ENCODE peak calls at places on chromosomes 6 and 20, in seven cellular contexts. S, R, J, U, O, H and V are unnamed samples.

GRCh38 chr6:7996538-7997225 is 67.5 kb downstream of the BLOC1S5 start:
- DNase-seq in S (no peak), R (no peak), J (peak), U (no peak), O (no peak), H (no peak), V (peak)

GRCh38 chr6:108760158-108761050 is 87.8 kb upstream of the ARMC2 start:
- DNase-seq in S (no peak), R (no peak), J (no peak), U (no peak), O (no peak), H (no peak), V (no peak)

GRCh38 chr20:63625771-63626423 is 1.0 kb downstream of the GMEB2 start:
- DNase-seq in S (no peak), R (no peak), J (peak), U (no peak), O (no peak), H (peak), V (no peak)

GRCh38 chr6:6751615-6752014 is 163.1 kb downstream of the LY86 start:
- DNase-seq in S (peak), R (no peak), J (no peak), U (no peak), O (no peak), H (peak), V (no peak)

GRCh38 chr6:155292711-155293110 is 21.6 kb downstream of the TFB1M start:
- DNase-seq in S (no peak), R (no peak), J (no peak), U (no peak), O (no peak), H (no peak), V (no peak)

GRCh38 chr6:106094964-106095335 is 8.8 kb downstream of the PRDM1 start:
- DNase-seq in S (no peak), R (no peak), J (no peak), U (no peak), O (no peak), H (no peak), V (no peak)

GRCh38 chr20:63846128-63846771 is 15.0 kb upstream of the ABHD16B start:
- DNase-seq in S (no peak), R (peak), J (peak), U (no peak), O (no peak), H (peak), V (peak)

GRCh38 chr20:53891306-53891894 is 179.0 kb downstream of the BCAS1 start:
- DNase-seq in S (no peak), R (no peak), J (no peak), U (no peak), O (no peak), H (no peak), V (no peak)

GRCh38 chr6:13614126-13614925 is 809 bp upstream of the NOL7 start:
- DNase-seq in S (no peak), R (no peak), J (peak), U (no peak), O (no peak), H (no peak), V (peak)

GRCh38 chr6:40274058-40274457 is 313.1 kb downstream of the LRFN2 start:
- DNase-seq in S (no peak), R (no peak), J (no peak), U (no peak), O (no peak), H (no peak), V (no peak)

GRCh38 chr6:20805027-20805426 is 270.8 kb downstream of the CDKAL1 start:
- DNase-seq in S (no peak), R (no peak), J (no peak), U (no peak), O (no peak), H (no peak), V (no peak)

GRCh38 chr20:58555078-58555765 is 40.0 kb upstream of the APCDD1L start:
- DNase-seq in S (no peak), R (no peak), J (no peak), U (no peak), O (no peak), H (no peak), V (no peak)

GRCh38 chr6:82397962-82398692 is 34.5 kb downstream of the TPBG start:
- DNase-seq in S (no peak), R (no peak), J (no peak), U (no peak), O (no peak), H (no peak), V (no peak)

GRCh38 chr6:134614606-134615485 is 296.9 kb upstream of the SGK1 start:
- DNase-seq in S (no peak), R (no peak), J (no peak), U (no peak), O (no peak), H (no peak), V (no peak)

GRCh38 chr20:10770753-10771152 is 97.0 kb upstream of the JAG1 start:
- DNase-seq in S (no peak), R (no peak), J (no peak), U (no peak), O (no peak), H (no peak), V (no peak)

GRCh38 chr20:17835240-17835940 is 133.2 kb downstream of the SNX5 start:
- DNase-seq in S (peak), R (no peak), J (no peak), U (no peak), O (no peak), H (no peak), V (no peak)

GRCh38 chr6:113495521-113495920 is 361.6 kb upstream of the MARCKS start:
- DNase-seq in S (no peak), R (no peak), J (no peak), U (no peak), O (no peak), H (no peak), V (no peak)

GRCh38 chr6:8335896-8336295 is 99.4 kb downstream of the SLC35B3 start:
- DNase-seq in S (no peak), R (no peak), J (no peak), U (no peak), O (no peak), H (no peak), V (no peak)

GRCh38 chr6:40710626-40711354 is 123.6 kb upstream of the LRFN2 start:
- DNase-seq in S (no peak), R (no peak), J (no peak), U (peak), O (no peak), H (no peak), V (no peak)

GRCh38 chr6:99613398-99613704 is 6.7 kb downstream of the PRDM13 start:
- DNase-seq in S (no peak), R (peak), J (no peak), U (no peak), O (no peak), H (no peak), V (peak)

GRCh38 chr20:45823949-45824835 is 2.9 kb downstream of the TNNC2 start:
- DNase-seq in S (no peak), R (peak), J (peak), U (no peak), O (peak), H (no peak), V (no peak)

GRCh38 chr6:82741996-82742385 is 323.6 kb downstream of the UBE3D start:
- DNase-seq in S (no peak), R (no peak), J (no peak), U (no peak), O (no peak), H (no peak), V (no peak)

GRCh38 chr6:72466971-72467566 is 154.8 kb upstream of the KCNQ5 start:
- DNase-seq in S (no peak), R (no peak), J (no peak), U (no peak), O (no peak), H (no peak), V (no peak)

GRCh38 chr20:63508072-63508768 is 9.3 kb upstream of the EEF1A2 start:
- DNase-seq in S (no peak), R (no peak), J (no peak), U (no peak), O (no peak), H (no peak), V (no peak)

DNA sequence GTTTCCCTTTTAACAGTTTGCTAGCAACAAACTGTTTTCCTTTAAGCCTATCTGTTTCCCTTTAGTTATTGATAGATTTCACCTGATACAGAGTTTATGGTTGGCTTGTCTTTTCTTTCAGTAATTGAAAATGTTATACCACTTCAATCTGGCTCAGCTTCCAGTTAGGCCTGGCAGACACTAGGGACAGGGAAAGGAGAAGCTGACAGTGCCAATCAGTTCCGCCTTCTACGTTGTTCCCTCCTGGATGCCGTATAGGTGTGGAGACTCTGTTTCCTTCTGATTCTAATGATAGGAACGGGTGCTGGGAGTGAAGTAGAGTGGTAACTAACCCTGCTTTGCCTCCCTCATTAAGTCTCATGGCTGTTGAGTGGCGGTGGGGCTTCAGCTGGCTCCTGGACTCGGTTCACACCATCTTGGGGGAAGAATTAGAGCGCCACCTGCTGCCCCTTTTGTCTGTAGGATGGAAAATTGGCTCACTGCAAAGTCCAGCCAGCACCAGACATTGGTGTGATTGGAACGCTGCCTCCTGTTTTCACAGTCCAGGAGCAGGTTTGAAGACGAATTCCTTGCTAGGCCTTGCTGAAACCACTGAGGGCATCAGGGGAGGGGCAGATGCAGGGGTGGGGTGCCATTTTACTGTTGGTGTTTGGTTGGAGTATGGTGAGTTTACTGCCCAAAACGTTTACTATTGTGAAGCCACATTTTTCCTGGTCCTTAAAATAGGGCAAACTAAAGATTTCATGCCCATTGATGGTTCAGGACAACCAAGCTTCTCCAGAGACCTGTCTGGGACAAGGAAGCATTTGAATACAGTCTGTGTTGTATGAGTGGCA is 1729.5 kb downstream of the GRIK2 start:
- DNase-seq in S (peak), R (peak), J (peak), U (no peak), O (peak), H (peak), V (peak)
- TF ChIP-seq SP1 in S (no peak), R (no peak), J (no peak), U (no peak), O (no peak), H (no peak), V (no peak)

GRCh38 chr20:50588034-50588736 is 78.0 kb downstream of the PTPN1 start:
- DNase-seq in S (peak), R (peak), J (peak), U (no peak), O (no peak), H (peak), V (peak)
- TF ChIP-seq SP1 in S (no peak), R (peak), J (peak), U (no peak), O (no peak), H (no peak), V (no peak)

DNA sequence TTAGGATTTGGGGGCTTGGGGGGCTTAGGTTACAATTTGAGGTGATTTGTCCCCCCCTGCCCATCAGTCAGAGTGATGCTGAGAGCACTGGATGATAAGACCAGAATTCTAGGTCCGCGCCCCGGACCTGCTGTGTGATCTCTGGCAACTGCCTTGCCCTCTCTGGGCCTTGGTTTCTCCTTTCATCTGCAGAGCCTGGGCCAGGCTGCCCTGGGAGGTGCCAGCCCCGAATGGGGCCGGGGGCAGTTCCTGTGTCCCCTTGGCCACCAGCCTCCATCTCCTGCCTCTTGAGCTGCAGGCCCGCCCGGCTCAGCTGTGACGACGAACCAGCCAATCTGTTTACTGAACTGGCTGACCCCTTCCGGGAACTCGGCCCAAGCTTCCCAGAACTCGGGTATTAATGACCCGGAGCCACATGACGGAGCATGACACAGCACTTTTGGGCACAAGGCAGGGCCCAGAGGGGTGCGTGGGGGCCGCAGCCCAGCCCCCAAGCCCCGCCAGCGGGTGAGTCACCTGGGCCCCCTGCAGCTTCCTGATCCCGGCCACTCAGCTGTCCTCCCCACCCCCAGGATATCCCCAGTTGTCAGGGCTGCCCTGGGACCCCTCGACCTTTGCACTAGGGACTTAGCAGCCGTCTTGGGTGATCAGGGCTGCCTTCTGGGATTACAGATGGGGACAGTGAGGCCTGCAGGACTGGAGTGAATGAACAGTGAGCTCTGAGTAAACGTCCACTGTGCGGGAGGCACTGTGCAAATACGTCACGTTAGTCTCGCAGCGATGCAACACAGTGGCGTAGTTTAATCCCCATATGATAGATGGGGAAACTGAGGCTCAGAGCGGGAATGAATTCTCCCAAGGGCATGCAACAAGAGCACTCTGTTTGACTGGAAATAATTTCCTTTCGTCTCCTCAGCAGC is 102.0 kb downstream of the CEBPB start:
- DNase-seq in S (no peak), R (peak), J (peak), U (no peak), O (no peak), H (peak), V (no peak)
- TF ChIP-seq SP1 in S (no peak), R (no peak), J (peak), U (no peak), O (no peak), H (no peak), V (no peak)

DNA sequence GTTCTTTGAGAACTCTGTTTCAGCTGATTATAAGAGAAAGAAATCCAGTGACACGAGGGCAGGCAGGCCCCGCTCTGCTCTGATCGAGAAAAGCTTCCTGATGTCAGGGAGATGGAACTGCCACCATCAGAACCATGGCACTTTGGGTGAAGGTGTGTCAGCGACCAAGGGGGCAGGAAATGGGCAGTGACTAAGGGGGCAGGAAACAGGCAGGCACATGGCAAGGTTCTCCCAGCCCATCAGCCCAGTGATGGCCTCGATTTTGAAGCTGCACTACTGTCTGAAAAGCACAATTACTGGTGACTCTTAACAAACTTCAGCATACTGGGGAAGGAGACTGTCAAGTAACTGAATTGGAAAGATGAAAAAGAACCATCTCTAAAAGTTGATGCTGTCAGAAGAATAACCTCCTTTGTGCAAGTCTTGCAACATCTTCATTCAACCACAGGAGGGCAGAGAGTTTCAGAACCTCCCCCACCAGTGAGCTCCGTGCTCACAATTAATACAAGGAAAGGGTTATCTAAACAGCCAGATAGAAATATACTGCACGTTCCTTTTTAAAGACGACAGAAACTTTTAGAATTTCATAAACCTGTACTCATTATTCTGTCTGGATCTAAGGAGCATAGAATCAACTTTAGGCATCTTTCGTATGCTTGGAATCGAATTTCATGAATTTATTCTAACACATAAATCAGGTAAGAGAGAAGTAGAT is 39.1 kb downstream of the TMX4 start:
- DNase-seq in S (peak), R (peak), J (peak), U (no peak), O (peak), H (peak), V (peak)
- TF ChIP-seq SP1 in S (no peak), R (no peak), J (peak), U (no peak), O (no peak), H (no peak), V (no peak)

DNA sequence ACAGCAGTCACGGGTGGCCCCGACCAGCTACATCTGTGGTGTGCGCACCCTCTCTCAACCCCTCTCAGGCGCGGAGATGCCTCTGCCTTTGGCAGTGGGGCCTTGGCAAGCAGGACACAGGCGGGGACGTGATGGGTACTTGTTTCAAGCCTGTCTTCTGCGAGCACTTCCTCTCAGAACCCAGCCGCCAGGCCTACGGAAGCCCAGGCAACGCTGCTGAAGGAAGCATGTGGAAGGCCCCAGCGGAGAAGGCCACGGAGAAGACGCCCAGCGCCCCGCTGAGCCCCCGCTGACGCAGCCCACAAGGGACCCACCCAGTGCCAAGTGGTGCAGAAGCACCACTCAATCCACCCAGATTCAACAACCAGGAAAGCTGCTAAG is 13.0 kb downstream of the SERPINB6 start:
- DNase-seq in S (no peak), R (no peak), J (no peak), U (no peak), O (no peak), H (no peak), V (no peak)
- TF ChIP-seq SP1 in S (no peak), R (no peak), J (no peak), U (no peak), O (no peak), H (no peak), V (no peak)

GRCh38 chr6:33277663-33278391 is 904 bp downstream of the B3GALT4 start:
- DNase-seq in S (no peak), R (peak), J (no peak), U (no peak), O (no peak), H (peak), V (no peak)
- TF ChIP-seq SP1 in S (no peak), R (no peak), J (no peak), U (no peak), O (no peak), H (no peak), V (no peak)